ENCODE peak calls at places on chromosomes 13 and 19, in eight cellular contexts. B is activated T-cell treated with anti-CD3 and anti-CD28 coated beads, Interleukin-2, amount 50 U/mL, for 72 hours; Y is GM04503; E is effector CD4-positive, alpha-beta T cell; F is GOT3; R is HEK293T; L is CD4-positive, alpha-beta memory T cell; G is PC-3. U is an unnamed sample.
A peak's percentile ranks its signal among the peaks of the same experiment; 100 is the strongest.

GRCh38 chr19:29404951-29405727 is 120.7 kb upstream of the VSTM2B start:
- DNase-seq in B (no peak), E (no peak), R (no peak), F (no peak), Y (no peak), G (peak; percentile 1), L (no peak), U (no peak)

GRCh38 chr19:54462072-54462712 is 1.4 kb downstream of the LENG9 start:
- DNase-seq in B (no peak), R (no peak), G (no peak), L (no peak), F (no peak), E (no peak), Y (no peak), U (no peak)

GRCh38 chr13:85194482-85194881 is 604.7 kb downstream of the SLITRK6 start:
- DNase-seq in E (no peak), R (no peak), B (no peak), L (no peak), F (no peak), G (no peak), Y (no peak), U (no peak)

GRCh38 chr13:106033634-106034033 is 501.8 kb downstream of the EFNB2 start:
- DNase-seq in F (no peak), G (peak; percentile 49), L (no peak), B (no peak), R (peak; percentile 13), Y (no peak), E (no peak), U (no peak)

GRCh38 chr19:47027586-47028371 is 8.1 kb downstream of the NPAS1 start:
- DNase-seq in R (no peak), G (no peak), B (no peak), E (no peak), F (no peak), Y (no peak), L (no peak), U (no peak)

GRCh38 chr13:48244159-48244558 is 11.2 kb downstream of the ITM2B start:
- DNase-seq in E (no peak), B (no peak), Y (no peak), F (no peak), R (no peak), G (no peak), L (no peak), U (no peak)

GRCh38 chr13:45833242-45833641 is 18.3 kb downstream of the SIAH3 start:
- DNase-seq in E (no peak), B (no peak), R (no peak), L (no peak), F (no peak), Y (no peak), G (no peak), U (no peak)

GRCh38 chr19:33512580-33513137 is 8.9 kb downstream of the PEPD start:
- DNase-seq in B (no peak), F (no peak), G (no peak), R (no peak), E (no peak), Y (no peak), L (no peak), U (no peak)

GRCh38 chr19:49677232-49677881 is at the start of gene PRMT1:
- DNase-seq in L (no peak), G (peak; percentile 47), B (peak; percentile 72), Y (no peak), R (peak; percentile 57), F (no peak), E (peak; percentile 42), U (no peak)

GRCh38 chr19:51599084-51599483 is 28.0 kb downstream of the ZNF175 start:
- DNase-seq in L (no peak), B (no peak), Y (no peak), E (no peak), G (no peak), F (no peak), R (no peak), U (no peak)

GRCh38 chr19:13078897-13079541 is 23.6 kb downstream of the LYL1 start:
- DNase-seq in L (no peak), G (no peak), R (no peak), B (no peak), Y (no peak), E (no peak), F (no peak), U (no peak)

GRCh38 chr19:11138659-11139526 is 16.7 kb downstream of the SPC24 start:
- DNase-seq in R (no peak), F (peak; percentile 63), E (no peak), G (peak; percentile 89), L (no peak), B (no peak), Y (peak; percentile 76), U (peak; percentile 57)

GRCh38 chr13:107157272-107157671 is 589.3 kb upstream of the ARGLU1 start:
- DNase-seq in R (no peak), G (no peak), F (no peak), B (no peak), Y (peak; percentile 7), E (no peak), L (no peak), U (no peak)

GRCh38 chr19:7788178-7788932 is 25.3 kb downstream of the CLEC4M start:
- DNase-seq in Y (no peak), G (no peak), E (no peak), R (no peak), L (no peak), F (no peak), B (no peak), U (no peak)

GRCh38 chr13:111537843-111538499 is 217.5 kb downstream of the TEX29 start:
- DNase-seq in G (no peak), B (no peak), F (no peak), Y (no peak), E (no peak), R (no peak), L (no peak), U (no peak)

GRCh38 chr13:113441661-113442060 is 11.6 kb downstream of the ADPRHL1 start:
- DNase-seq in F (no peak), Y (no peak), G (no peak), R (no peak), E (no peak), L (no peak), B (no peak), U (no peak)

GRCh38 chr19:38917921-38918491 is 6.0 kb upstream of the CCER2 start:
- DNase-seq in G (peak; percentile 5), E (no peak), L (no peak), F (no peak), Y (no peak), R (no peak), B (no peak), U (no peak)

GRCh38 chr13:40247845-40248244 is 418.6 kb downstream of the FOXO1 start:
- DNase-seq in R (no peak), B (no peak), Y (no peak), L (no peak), G (peak; percentile 22), E (no peak), F (no peak), U (peak; percentile 51)

GRCh38 chr19:17078920-17079709 is 3.5 kb downstream of the MYO9B start:
- DNase-seq in B (no peak), F (no peak), Y (no peak), G (no peak), R (no peak), E (no peak), L (no peak), U (peak; percentile 17)

GRCh38 chr13:59342396-59342795 is 821.3 kb downstream of the DIAPH3 start:
- DNase-seq in E (no peak), B (no peak), L (no peak), R (no peak), Y (no peak), F (no peak), G (no peak), U (no peak)

GRCh38 chr19:1470864-1471513 is 8.0 kb downstream of the C19orf25 start:
- DNase-seq in E (no peak), B (no peak), Y (no peak), R (peak; percentile 55), L (no peak), G (peak; percentile 54), F (no peak), U (no peak)

GRCh38 chr13:49585220-49586157 is at the start of gene RCBTB1:
- DNase-seq in R (peak; percentile 94), F (peak; percentile 20), G (peak; percentile 53), B (peak; percentile 79), E (peak; percentile 62), Y (no peak), L (peak; percentile 77), U (peak; percentile 74)

GRCh38 chr13:71218960-71219359 is 648.0 kb downstream of the DACH1 start:
- DNase-seq in B (no peak), E (no peak), Y (no peak), R (peak; percentile 60), F (no peak), G (peak; percentile 48), L (no peak), U (no peak)

GRCh38 chr19:28705008-28705407 is 507.9 kb downstream of the UQCRFS1 start:
- DNase-seq in R (no peak), L (no peak), B (no peak), Y (peak; percentile 53), G (peak; percentile 57), E (no peak), F (peak; percentile 24), U (peak; percentile 83)

GRCh38 chr13:50357136-50357535 is 341.9 kb downstream of the KCNRG start:
- DNase-seq in G (no peak), B (no peak), R (no peak), L (no peak), E (no peak), F (no peak), Y (no peak), U (no peak)

GRCh38 chr19:47310819-47311218 is 1.2 kb downstream of the C5AR1 start:
- DNase-seq in R (no peak), B (no peak), Y (no peak), F (no peak), E (no peak), G (peak; percentile 55), L (no peak), U (no peak)

GRCh38 chr19:42179501-42179817 is 38.0 kb downstream of the DEDD2 start:
- DNase-seq in Y (no peak), E (no peak), R (no peak), G (no peak), F (no peak), B (no peak), L (no peak), U (no peak)

GRCh38 chr19:41937976-41938375 is 9.7 kb upstream of the ERFL start:
- DNase-seq in G (no peak), L (no peak), Y (no peak), R (no peak), B (no peak), E (no peak), F (no peak), U (no peak)

GRCh38 chr19:46920341-46920740 is 59.5 kb downstream of the ARHGAP35 start:
- DNase-seq in B (no peak), Y (no peak), L (no peak), R (no peak), F (no peak), E (no peak), G (no peak), U (no peak)

GRCh38 chr13:76397413-76397812 is 488.8 kb downstream of the KCTD12 start:
- DNase-seq in F (no peak), G (no peak), Y (no peak), R (no peak), B (peak; percentile 1), E (no peak), L (peak; percentile 13), U (no peak)

GRCh38 chr13:72458701-72459100 is 268.7 kb downstream of the MZT1 start:
- DNase-seq in R (no peak), B (no peak), F (no peak), G (peak; percentile 27), E (no peak), Y (no peak), L (no peak), U (peak; percentile 30)

GRCh38 chr13:70568571-70568970 is 460.3 kb upstream of the KLHL1 start:
- DNase-seq in R (peak; percentile 64), F (no peak), E (no peak), B (no peak), L (no peak), G (peak; percentile 70), Y (peak; percentile 0), U (peak; percentile 11)